ENCODE peak calls at places on chromosomes 7 and 10, in four cellular contexts. Z is WTC11, L is GM12878, A is HepG2. V is an unnamed sample.

GRCh38 chr10:88428442-88428841 is 154.7 kb downstream of the RNLS start:
- DNase-seq in Z (no peak), L (no peak), A (no peak), V (peak)

GRCh38 chr7:139035588-139036353 is at the start of gene ZC3HAV1L:
- DNase-seq in Z (peak), A (peak), L (no peak), V (no peak)

GRCh38 chr10:103834436-103835095 is 20.8 kb downstream of the SH3PXD2A start:
- DNase-seq in L (no peak), A (no peak), Z (no peak), V (no peak)

GRCh38 chr10:104209575-104210198 is 22.5 kb downstream of the CFAP43 start:
- DNase-seq in Z (peak), A (peak), L (no peak), V (peak)

GRCh38 chr7:18504965-18505364 is 9.4 kb downstream of the HDAC9 start:
- DNase-seq in A (no peak), L (no peak), Z (no peak), V (no peak)

GRCh38 chr7:1267016-1267900 is 34.6 kb downstream of the UNCX start:
- DNase-seq in L (no peak), Z (peak), A (no peak), V (no peak)

GRCh38 chr10:110300486-110300986 is 4.2 kb downstream of the SMNDC1 start:
- DNase-seq in A (no peak), Z (no peak), L (no peak), V (no peak)

GRCh38 chr10:78774999-78775711 is 293.6 kb upstream of the ZMIZ1 start:
- DNase-seq in Z (no peak), A (peak), L (no peak), V (no peak)

GRCh38 chr10:11506247-11506789 is 105.1 kb downstream of the USP6NL start:
- DNase-seq in Z (no peak), A (no peak), L (no peak), V (no peak)

GRCh38 chr7:101681170-101682007 is 52.3 kb upstream of the MYL10 start:
- DNase-seq in L (no peak), A (no peak), Z (no peak), V (no peak)

GRCh38 chr7:122684504-122684903 is 14.4 kb downstream of the RNF133 start:
- DNase-seq in A (no peak), L (no peak), Z (no peak), V (no peak)

GRCh38 chr7:65239707-65240352 is 133.8 kb upstream of the ZNF92 start:
- DNase-seq in A (peak), L (no peak), Z (peak), V (no peak)

GRCh38 chr7:84790873-84791272 is 396.0 kb downstream of the SEMA3D start:
- DNase-seq in A (no peak), L (no peak), Z (no peak), V (no peak)

GRCh38 chr10:112958275-112958995 is 8.4 kb downstream of the TCF7L2 start:
- DNase-seq in A (no peak), L (no peak), Z (no peak), V (no peak)

GRCh38 chr10:118041316-118041715 is 5.4 kb downstream of the RAB11FIP2 start:
- DNase-seq in A (no peak), L (no peak), Z (no peak), V (no peak)

GRCh38 chr10:20863008-20863407 is 34.1 kb downstream of the NEBL start:
- DNase-seq in L (no peak), Z (no peak), A (no peak), V (no peak)

GRCh38 chr7:145293793-145294153 is 457.9 kb upstream of the TPK1 start:
- DNase-seq in A (no peak), Z (no peak), L (no peak), V (no peak)

GRCh38 chr7:151795168-151795754 is 81.7 kb downstream of the PRKAG2 start:
- DNase-seq in L (no peak), A (no peak), Z (peak), V (no peak)

GRCh38 chr10:108783897-108784296 is 1139.4 kb downstream of the XPNPEP1 start:
- DNase-seq in Z (peak), A (peak), L (peak), V (peak)

GRCh38 chr10:70740441-70741288 is 44.5 kb downstream of the TBATA start:
- DNase-seq in A (no peak), Z (no peak), L (no peak), V (no peak)

GRCh38 chr10:104333037-104333727 is 5.1 kb downstream of the ITPRIP start:
- DNase-seq in A (no peak), Z (no peak), L (no peak), V (peak)

GRCh38 chr10:127993281-127993680 is 86.4 kb downstream of the PTPRE start:
- DNase-seq in Z (no peak), A (no peak), L (no peak), V (no peak)

GRCh38 chr7:66699998-66700397 is 40.5 kb upstream of the RABGEF1 start:
- DNase-seq in Z (no peak), A (no peak), L (no peak), V (no peak)

GRCh38 chr10:124078028-124078427 is 15.4 kb downstream of the CHST15 start:
- DNase-seq in L (no peak), Z (no peak), A (no peak), V (no peak)

GRCh38 chr10:95601116-95601719 is 40.0 kb upstream of the SORBS1 start:
- DNase-seq in A (peak), Z (peak), L (peak), V (peak)
- TF ChIP-seq NR2C2 in A (no peak), Z (no peak), L (no peak), V (no peak)

DNA sequence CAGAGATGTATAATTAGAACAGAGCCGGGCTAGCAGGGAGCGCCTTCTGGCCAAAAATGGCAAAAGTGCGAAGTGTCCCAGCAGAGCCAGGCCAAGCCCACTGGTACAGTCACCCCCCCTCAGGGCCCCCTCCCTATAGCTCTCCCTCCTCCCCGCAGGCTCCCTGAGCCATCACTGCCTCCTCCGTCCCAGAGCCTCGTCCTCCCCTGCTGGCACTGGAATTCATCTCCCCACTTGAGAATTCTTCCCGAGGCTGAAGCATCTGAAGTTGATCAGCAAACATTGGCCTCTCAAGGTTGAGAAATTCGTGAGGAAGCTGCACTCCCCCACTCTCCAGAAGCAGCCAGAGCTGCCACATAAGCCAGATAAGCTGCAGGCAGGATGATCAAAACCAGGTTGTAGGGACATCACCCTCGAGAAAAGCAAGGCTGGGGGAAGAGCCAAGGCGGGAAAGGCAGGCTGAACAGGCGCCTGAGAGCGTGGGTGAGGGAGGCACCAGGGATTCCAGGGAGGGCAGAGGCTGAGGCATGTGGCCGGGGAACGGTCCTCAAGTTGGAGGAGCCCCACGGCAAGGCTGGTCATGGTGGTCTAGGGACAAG is 23.4 kb downstream of the CAMK2G start:
- DNase-seq in L (no peak), A (no peak), Z (peak), V (no peak)
- TF ChIP-seq NR2C2 in L (no peak), A (no peak), Z (no peak), V (no peak)

GRCh38 chr7:117777335-117778150 is 95.7 kb downstream of the CTTNBP2 start:
- DNase-seq in A (no peak), Z (no peak), L (no peak), V (no peak)
- TF ChIP-seq NR2C2 in A (no peak), Z (no peak), L (no peak), V (no peak)

DNA sequence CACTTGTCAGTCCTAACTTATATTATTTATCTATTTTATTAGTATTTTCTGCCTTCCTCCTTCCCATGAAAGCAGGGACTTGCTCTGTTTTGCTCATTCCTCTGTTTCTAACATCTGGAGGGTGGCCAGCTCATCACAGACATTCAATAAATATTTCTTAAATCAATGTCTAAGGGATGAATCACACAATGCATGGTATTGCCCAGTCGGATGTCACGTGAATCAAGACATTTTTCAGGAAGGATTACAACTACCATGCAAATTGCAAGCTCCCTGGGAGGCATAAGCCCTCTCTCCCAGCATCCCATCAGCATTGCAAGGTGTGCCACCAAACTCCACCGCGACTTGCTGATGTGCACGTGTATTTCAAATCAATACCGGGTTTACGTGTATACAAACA is 146.6 kb upstream of the RNF32 start:
- DNase-seq in A (no peak), L (no peak), Z (no peak), V (no peak)
- TF ChIP-seq NR2C2 in A (no peak), L (no peak), Z (no peak), V (no peak)

V was measured in K562.